ENCODE peak calls at places on chromosomes 13 and 19, in six cellular contexts. X, V, R, N, J and H are unnamed samples.

GRCh38 chr13:100633461-100633860 is 41.1 kb downstream of the TMTC4 start:
- DNase-seq in N (no peak), J (peak), R (no peak), X (no peak), V (no peak), H (no peak)

GRCh38 chr13:49098198-49098597 is 121.9 kb upstream of the MLNR start:
- DNase-seq in N (no peak), J (no peak), R (no peak), X (peak), V (peak), H (peak)

GRCh38 chr19:56383826-56384605 is 9.3 kb downstream of the ZNF582 start:
- DNase-seq in V (no peak), X (no peak), J (no peak), N (no peak), R (no peak), H (no peak)

GRCh38 chr13:39692650-39693438 is 37.4 kb downstream of the COG6 start:
- DNase-seq in J (no peak), V (no peak), X (no peak), N (no peak), R (no peak), H (no peak)

GRCh38 chr13:46486270-46486669 is 66.7 kb upstream of the LRCH1 start:
- DNase-seq in N (no peak), R (no peak), V (no peak), J (no peak), X (no peak), H (no peak)

GRCh38 chr13:94263038-94263437 is 216.4 kb downstream of the DCT start:
- DNase-seq in J (peak), N (no peak), X (no peak), R (no peak), V (no peak), H (no peak)

GRCh38 chr19:12801466-12802266 is at the start of the genes PRDX2 and THSD8:
- DNase-seq in N (no peak), V (peak), R (no peak), X (peak), J (peak), H (peak)

GRCh38 chr19:3608750-3609322 is 2.2 kb upstream of the TBXA2R start:
- DNase-seq in V (peak), X (peak), R (no peak), J (no peak), N (no peak), H (peak)

GRCh38 chr13:64688893-64689677 is 2541.1 kb downstream of the PCDH9 start:
- DNase-seq in J (no peak), X (no peak), V (no peak), N (no peak), R (no peak), H (no peak)

GRCh38 chr13:48978942-48979601 is 3.4 kb downstream of the FNDC3A start:
- DNase-seq in N (no peak), R (no peak), J (no peak), V (peak), X (no peak), H (no peak)

GRCh38 chr19:18401580-18402112 is 4.2 kb upstream of the LRRC25 start:
- DNase-seq in N (no peak), R (no peak), V (peak), J (peak), X (no peak), H (peak)

GRCh38 chr13:64723735-64724134 is 2506.4 kb downstream of the PCDH9 start:
- DNase-seq in J (peak), V (no peak), R (peak), X (peak), N (no peak), H (no peak)

GRCh38 chr13:94608586-94608985 is 6.9 kb downstream of the GPR180 start:
- DNase-seq in N (no peak), R (no peak), J (no peak), X (no peak), V (no peak), H (no peak)

GRCh38 chr19:52527134-52527953 is at the start of gene ZNF808:
- DNase-seq in V (peak), R (peak), N (peak), X (peak), J (peak), H (peak)
- TF ChIP-seq POLR2A in V (peak), R (no peak), N (peak), X (peak), J (peak), H (peak)

GRCh38 chr19:51751655-51752054 is at the start of gene FPR1:
- DNase-seq in R (no peak), J (no peak), V (no peak), N (no peak), X (no peak), H (peak)

GRCh38 chr19:51754770-51755169 is 3.1 kb upstream of the FPR1 start:
- DNase-seq in R (no peak), J (no peak), X (no peak), V (no peak), N (no peak), H (no peak)

GRCh38 chr19:51750381-51751124 is 1.1 kb downstream of the FPR1 start:
- DNase-seq in X (no peak), J (no peak), V (no peak), R (no peak), N (no peak), H (no peak)

GRCh38 chr19:51749979-51750378 is 1.7 kb downstream of the FPR1 start:
- DNase-seq in J (no peak), X (no peak), N (no peak), V (no peak), R (no peak), H (no peak)

GRCh38 chr19:51754106-51754505 is 2.4 kb upstream of the FPR1 start:
- DNase-seq in N (no peak), J (no peak), V (no peak), X (no peak), R (no peak), H (no peak)
- TF ChIP-seq MYC in N (no peak), J (no peak), V (no peak), X (no peak), R (no peak), H (no peak)

GRCh38 chr13:98751397-98752110 is 918 bp downstream of the SLC15A1 start:
- DNase-seq in X (peak), J (no peak), V (no peak), R (no peak), N (no peak), H (no peak)
- H3K4me3 ChIP-seq in X (no peak), J (no peak), V (no peak), R (no peak), N (no peak), H (no peak)

DNA sequence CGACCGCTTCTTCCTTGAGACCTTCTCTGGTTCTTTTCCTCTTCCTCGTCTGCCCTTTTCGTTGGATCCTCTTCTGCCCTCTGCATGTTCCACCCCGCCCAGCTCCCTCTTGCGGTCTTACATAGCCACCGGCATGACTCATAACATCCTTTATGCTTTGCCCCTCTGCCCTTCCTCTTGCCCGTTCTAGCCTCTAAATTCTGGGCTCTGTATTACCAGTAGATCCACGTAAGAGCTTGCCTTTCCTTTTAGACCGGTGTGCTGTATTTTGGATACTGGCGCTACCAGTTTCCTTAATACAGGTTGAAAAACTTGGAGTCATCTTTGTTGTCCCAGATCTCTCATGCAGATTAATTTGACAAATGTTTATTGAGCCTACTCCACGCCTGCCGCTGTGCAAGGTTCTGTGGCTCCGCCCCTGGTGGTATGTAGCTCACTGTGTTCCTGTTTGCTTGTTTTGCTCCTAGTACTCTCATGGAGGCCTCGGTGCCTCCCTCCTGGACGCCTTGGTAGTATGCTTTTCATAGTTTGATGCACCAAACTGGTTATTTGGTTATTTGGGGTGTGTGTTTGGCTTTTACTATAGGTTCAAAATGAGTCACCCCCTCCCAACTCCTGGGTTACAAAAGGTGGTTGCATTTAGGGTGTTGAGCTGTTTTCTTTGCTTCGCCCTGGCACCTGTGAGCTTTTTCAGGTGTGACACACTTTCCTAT is 1.7 kb downstream of the GTF3A start:
- DNase-seq in X (peak), J (peak), V (peak), R (peak), N (peak), H (peak)
- TF ChIP-seq POLR2A in X (no peak), J (no peak), V (peak), R (no peak), N (no peak), H (peak)